ENCODE peak calls at places on chromosomes 2 and 18, in ten cellular contexts. K is body of pancreas, E is sigmoid colon, M is foreskin fibroblast, Z is SK-N-SH, D is pancreas, O is fibroblast of lung, L is PC-3, S is GM12864, F is left ventricle myocardium inferior. B is an unnamed sample.

GRCh38 chr2:177905640-177906039 is 166.9 kb downstream of the PDE11A start:
- DNase-seq in Z (no peak), F (no peak), O (no peak), S (no peak), D (no peak), E (no peak), K (no peak), L (no peak), M (no peak), B (no peak)

GRCh38 chr2:153059338-153060052 is 341.1 kb downstream of the ARL6IP6 start:
- DNase-seq in E (no peak), S (no peak), Z (no peak), K (no peak), M (no peak), F (no peak), O (peak), L (peak), D (no peak), B (no peak)

GRCh38 chr18:78790511-78790910 is 189.1 kb upstream of the SALL3 start:
- DNase-seq in K (no peak), D (peak), O (no peak), L (no peak), F (no peak), E (peak), M (no peak), S (no peak), Z (no peak), B (no peak)

GRCh38 chr18:36714476-36714875 is 114.3 kb downstream of the TPGS2 start:
- DNase-seq in O (no peak), E (no peak), F (no peak), M (no peak), K (no peak), D (no peak), Z (no peak), S (no peak), L (no peak), B (no peak)

GRCh38 chr2:44722002-44722625 is 219.4 kb upstream of the SIX3 start:
- DNase-seq in E (no peak), L (no peak), K (no peak), S (peak), Z (no peak), M (no peak), O (no peak), F (no peak), D (no peak), B (no peak)

GRCh38 chr18:58525517-58525916 is 103.4 kb downstream of the ALPK2 start:
- DNase-seq in D (no peak), Z (no peak), E (no peak), K (no peak), L (no peak), F (no peak), M (peak), O (peak), S (peak), B (no peak)

GRCh38 chr2:190359896-190360376 is 16.5 kb downstream of the INPP1 start:
- DNase-seq in S (no peak), O (peak), M (no peak), D (no peak), L (no peak), F (peak), Z (peak), E (peak), K (peak), B (no peak)

GRCh38 chr2:224847961-224848850 is 132.0 kb upstream of the CCDC195 start:
- DNase-seq in O (peak), K (peak), Z (peak), L (peak), F (peak), M (peak), D (no peak), S (no peak), E (no peak), B (no peak)

GRCh38 chr2:5798083-5798482 is 105.9 kb downstream of the SOX11 start:
- DNase-seq in M (no peak), L (no peak), Z (no peak), D (no peak), K (no peak), F (no peak), S (no peak), E (no peak), O (peak), B (no peak)

GRCh38 chr2:36462311-36462710 is 106.7 kb downstream of the CRIM1 start:
- DNase-seq in Z (no peak), L (no peak), M (no peak), F (no peak), E (no peak), O (no peak), D (no peak), K (no peak), S (no peak), B (no peak)

GRCh38 chr2:182504903-182505302 is 78.1 kb upstream of the PDE1A start:
- DNase-seq in K (no peak), E (no peak), O (peak), M (peak), D (no peak), Z (no peak), S (no peak), L (no peak), F (peak), B (no peak)

GRCh38 chr18:1018211-1018651 is 113.6 kb downstream of the ADCYAP1 start:
- DNase-seq in F (no peak), E (no peak), L (no peak), O (peak), Z (no peak), K (no peak), S (no peak), D (no peak), M (no peak), B (no peak)

GRCh38 chr2:96951125-96951654 is 35.2 kb downstream of the FAM178B start:
- DNase-seq in D (peak), O (peak), E (peak), L (peak), K (peak), M (peak), S (no peak), Z (peak), F (peak), B (no peak)

GRCh38 chr2:867296-867695 is 83.4 kb upstream of the SNTG2 start:
- DNase-seq in Z (no peak), L (no peak), F (no peak), D (no peak), K (no peak), M (no peak), O (no peak), S (no peak), E (no peak), B (no peak)

GRCh38 chr2:158586491-158586890 is 129.7 kb downstream of the PKP4 start:
- DNase-seq in M (peak), O (peak), E (no peak), D (no peak), S (no peak), L (peak), Z (no peak), K (no peak), F (no peak), B (no peak)

GRCh38 chr2:209734805-209735204 is 36.8 kb upstream of the UNC80 start:
- DNase-seq in F (no peak), S (no peak), L (no peak), K (no peak), M (no peak), D (no peak), O (peak), E (no peak), Z (no peak), B (no peak)

GRCh38 chr2:211766689-211767088 is 771.9 kb downstream of the ERBB4 start:
- DNase-seq in Z (no peak), O (no peak), L (peak), E (no peak), M (no peak), S (no peak), K (peak), D (no peak), F (no peak), B (no peak)

GRCh38 chr18:11859903-11860407 is 8.7 kb downstream of the CHMP1B start:
- DNase-seq in E (no peak), K (no peak), O (peak), S (no peak), L (peak), D (no peak), M (peak), Z (no peak), F (no peak), B (no peak)

GRCh38 chr2:164205347-164205746 is 415.9 kb downstream of the GRB14 start:
- DNase-seq in E (no peak), S (no peak), L (peak), Z (no peak), O (peak), K (no peak), M (peak), D (no peak), F (no peak), B (no peak)

GRCh38 chr2:241882090-241882625 is 12.6 kb downstream of the RTP5 start:
- DNase-seq in Z (peak), S (peak), K (peak), D (peak), O (no peak), E (peak), F (peak), L (peak), M (peak), B (no peak)

GRCh38 chr2:234003972-234004617 is 46.4 kb upstream of the SPP2 start:
- DNase-seq in Z (no peak), M (peak), F (no peak), K (no peak), D (no peak), O (peak), L (peak), S (no peak), E (no peak), B (no peak)

GRCh38 chr2:98573426-98573825 is 34.9 kb downstream of the COA5 start:
- DNase-seq in S (no peak), E (no peak), Z (no peak), D (no peak), F (no peak), O (no peak), K (no peak), M (no peak), L (no peak), B (peak)

GRCh38 chr2:150909613-150910012 is 352.1 kb downstream of the RBM43 start:
- DNase-seq in Z (no peak), K (no peak), F (no peak), M (no peak), E (no peak), L (peak), D (no peak), O (no peak), S (no peak), B (no peak)

GRCh38 chr2:55993685-55994084 is 70.1 kb upstream of the EFEMP1 start:
- DNase-seq in O (no peak), F (no peak), Z (no peak), K (no peak), E (no peak), L (no peak), M (no peak), S (no peak), D (no peak), B (no peak)

GRCh38 chr18:28313602-28314001 is 136.7 kb upstream of the CDH2 start:
- DNase-seq in O (no peak), S (no peak), M (no peak), Z (no peak), E (no peak), D (no peak), K (no peak), F (no peak), L (no peak), B (no peak)

GRCh38 chr2:172540421-172540820 is 15.5 kb upstream of the PDK1 start:
- DNase-seq in E (no peak), L (no peak), K (no peak), M (no peak), O (peak), D (no peak), F (no peak), Z (no peak), S (no peak), B (no peak)

GRCh38 chr2:61059382-61059781 is 6.3 kb upstream of the SANBR start:
- DNase-seq in M (no peak), Z (no peak), D (no peak), E (no peak), O (no peak), L (no peak), S (no peak), K (no peak), F (no peak), B (no peak)

GRCh38 chr18:74951165-74951760 is 257.7 kb downstream of the PTGR3 start:
- DNase-seq in E (no peak), O (peak), M (peak), F (no peak), K (peak), D (no peak), L (peak), Z (no peak), S (no peak), B (no peak)

GRCh38 chr18:36402765-36403396 is 105.4 kb downstream of the FHOD3 start:
- DNase-seq in Z (no peak), L (no peak), M (peak), D (no peak), S (no peak), O (peak), F (peak), E (peak), K (peak), B (peak)

GRCh38 chr2:30775833-30776232 is 31.4 kb downstream of the CAPN13 start:
- DNase-seq in M (no peak), L (no peak), O (no peak), K (no peak), E (no peak), F (no peak), Z (peak), D (no peak), S (no peak), B (no peak)

GRCh38 chr2:201452058-201452736 is 657 bp downstream of the STRADB start:
- DNase-seq in D (no peak), F (no peak), L (peak), E (no peak), S (no peak), M (no peak), O (peak), Z (no peak), K (no peak), B (no peak)

GRCh38 chr2:125745514-125745913 is 910.4 kb upstream of the GYPC start:
- DNase-seq in S (no peak), L (peak), E (no peak), F (no peak), D (no peak), M (no peak), K (peak), Z (peak), O (no peak), B (no peak)

GRCh38 chr18:59634096-59634495 is 63.1 kb downstream of the CCBE1 start:
- DNase-seq in E (no peak), O (peak), F (no peak), M (peak), K (no peak), Z (no peak), D (no peak), S (no peak), L (no peak), B (no peak)

GRCh38 chr2:151619337-151619989 is 114.8 kb downstream of the NEB start:
- DNase-seq in L (no peak), F (no peak), K (no peak), S (no peak), M (no peak), Z (no peak), D (no peak), O (peak), E (no peak), B (no peak)

GRCh38 chr2:222883420-222883819 is 22.6 kb downstream of the ACSL3 start:
- DNase-seq in D (no peak), F (no peak), K (no peak), L (no peak), O (peak), Z (no peak), E (no peak), M (no peak), S (no peak), B (no peak)

GRCh38 chr2:57396364-57397098 is 650.1 kb upstream of the VRK2 start:
- DNase-seq in F (no peak), O (no peak), Z (no peak), D (no peak), K (no peak), M (no peak), L (no peak), E (peak), S (no peak), B (no peak)

GRCh38 chr18:11955299-11956029 is 25.8 kb upstream of the IMPA2 start:
- DNase-seq in E (peak), L (peak), D (no peak), O (peak), Z (no peak), K (peak), S (no peak), M (peak), F (no peak), B (no peak)

GRCh38 chr2:118059919-118060478 is 28.3 kb upstream of the INSIG2 start:
- DNase-seq in K (no peak), E (no peak), L (peak), S (peak), O (peak), F (no peak), D (no peak), M (peak), Z (no peak), B (no peak)

DNA sequence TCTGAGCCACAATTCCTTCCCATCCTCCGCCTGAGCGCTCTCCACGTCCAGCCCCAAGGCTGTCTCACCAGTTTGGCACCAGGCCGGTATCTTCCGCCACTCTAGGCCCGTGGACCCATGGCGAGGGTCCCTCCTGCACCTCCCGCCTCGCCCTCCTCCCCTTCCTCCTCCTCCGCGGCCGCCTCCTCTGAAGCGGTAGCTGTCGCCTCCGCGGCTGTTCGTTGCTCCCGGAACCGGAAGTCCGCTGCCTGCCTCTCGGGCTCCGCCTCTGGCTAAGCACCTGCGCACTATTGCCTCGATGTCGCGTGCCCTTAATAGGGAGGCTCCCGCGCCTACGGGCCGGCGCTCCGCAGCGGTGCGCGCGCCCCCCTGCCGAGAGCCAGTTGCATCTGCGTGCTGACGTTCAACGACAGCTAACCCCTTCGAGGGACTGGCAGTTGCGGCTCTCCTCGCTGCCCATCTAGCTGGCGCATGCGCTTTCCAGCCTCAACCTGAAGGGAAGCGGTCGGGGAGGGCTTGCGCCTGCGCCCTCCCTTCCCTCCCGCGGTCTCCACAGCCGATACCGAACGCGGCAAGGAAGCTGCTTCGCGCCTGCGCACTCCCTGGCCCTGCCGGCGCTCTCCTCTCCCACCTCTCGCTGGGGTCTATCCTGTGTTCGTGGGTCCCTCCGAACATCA is at the start of gene MBD1:
- DNase-seq in S (peak), O (peak), F (peak), Z (peak), D (peak), K (peak), M (peak), L (peak), E (peak), B (peak)
- H3K4me3 ChIP-seq in S (peak), O (peak), F (peak), Z (peak), D (peak), K (peak), M (peak), L (peak), E (peak), B (peak)

DNA sequence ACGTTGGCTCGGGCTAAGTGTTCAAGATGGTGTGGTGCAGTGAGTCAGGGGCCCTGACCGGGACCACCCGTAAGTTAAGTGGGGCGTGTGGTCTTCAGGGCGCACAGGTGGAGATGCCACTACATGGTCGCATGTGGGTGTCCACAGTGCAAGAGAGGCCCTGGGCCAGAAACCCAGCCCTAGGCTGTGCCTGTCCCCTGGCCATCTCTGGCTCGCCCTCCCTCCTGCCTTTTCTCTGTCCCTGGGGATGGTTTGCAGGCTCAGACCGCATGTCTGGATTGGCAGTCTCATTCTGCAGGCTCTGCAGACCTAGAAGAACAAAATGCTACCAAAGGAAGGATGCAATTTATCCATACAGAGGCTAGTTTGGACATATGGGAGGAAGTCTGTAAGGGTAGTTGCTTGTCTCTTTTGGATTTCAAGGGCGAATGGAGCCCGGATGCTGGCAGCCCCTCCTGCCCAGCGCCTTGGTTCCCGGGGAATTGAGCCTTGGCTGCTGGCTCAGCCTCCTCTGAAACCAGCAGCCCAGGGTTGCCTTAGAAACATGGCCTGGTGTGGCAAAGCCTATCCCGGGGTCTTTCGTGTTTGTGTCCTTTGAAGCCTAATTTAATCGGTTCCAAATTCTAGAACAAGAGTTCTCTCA is 417.5 kb upstream of the HS6ST1 start:
- DNase-seq in E (no peak), L (no peak), O (no peak), Z (peak), F (no peak), M (no peak), K (no peak), D (no peak), S (no peak), B (no peak)
- H3K4me3 ChIP-seq in E (peak), L (no peak), O (no peak), Z (no peak), F (peak), M (no peak), K (no peak), D (no peak), S (no peak), B (peak)

GRCh38 chr2:161423351-161424178 is 7.5 kb downstream of the TBR1 start:
- DNase-seq in M (no peak), F (no peak), Z (peak), K (no peak), E (no peak), D (peak), S (no peak), L (no peak), O (peak), B (no peak)
- H3K4me3 ChIP-seq in M (no peak), F (peak), Z (peak), K (no peak), E (peak), D (no peak), S (peak), L (no peak), O (no peak), B (peak)

DNA sequence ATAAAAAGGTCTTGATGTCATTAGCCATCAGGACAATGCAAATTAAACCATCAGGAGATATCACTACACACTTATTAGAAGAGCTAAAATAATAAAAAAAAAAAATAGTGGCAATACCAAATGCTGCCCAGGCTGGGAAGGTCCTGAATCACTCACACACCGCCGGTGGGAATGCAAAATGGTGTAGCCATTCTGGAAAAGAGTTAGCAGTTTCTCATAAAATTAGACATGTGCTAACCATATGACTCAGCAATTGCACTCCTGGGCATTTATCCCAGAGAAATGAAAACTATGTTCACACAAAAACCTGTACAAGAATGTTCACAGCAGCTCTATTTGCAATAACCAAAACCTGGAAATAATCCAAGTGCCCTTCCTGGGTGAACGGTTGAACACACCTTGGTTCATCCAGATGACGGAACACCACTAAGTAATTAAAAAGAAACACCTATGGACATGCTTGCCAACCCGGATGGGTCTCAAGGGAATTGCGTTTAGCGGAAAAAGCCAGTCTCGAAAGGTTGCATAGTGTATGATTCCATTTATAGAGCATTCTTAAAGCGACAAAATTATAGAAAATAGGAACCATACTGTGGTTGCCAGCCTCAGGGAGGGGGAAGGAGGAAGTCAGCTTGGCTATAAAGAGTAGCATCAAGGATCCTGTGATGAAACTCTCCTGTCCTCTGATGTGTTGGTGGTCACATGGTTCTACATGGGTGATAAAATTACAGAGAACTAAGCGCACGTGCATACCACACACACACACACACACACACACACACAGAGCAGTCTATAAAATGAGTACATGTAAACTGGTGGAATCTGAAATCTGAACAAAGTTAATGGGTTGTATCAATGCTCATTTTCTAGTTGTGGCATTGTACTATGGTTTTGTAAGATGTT is 4.6 kb downstream of the MBP start:
- DNase-seq in D (no peak), K (peak), E (peak), M (peak), S (peak), O (peak), F (no peak), Z (no peak), L (peak), B (no peak)
- H3K4me3 ChIP-seq in D (no peak), K (no peak), E (no peak), M (no peak), S (peak), O (no peak), F (no peak), Z (no peak), L (peak), B (peak)

B was measured in coronary artery.